ENCODE peak calls at places on chromosomes 5 and 9, in four cellular contexts. V is SW480; U is activated T-cell treated with anti-CD3 and anti-CD28 coated beads, Interleukin-2, amount 50 U/mL, for 72 hours; Q is neural crest cell. T is an unnamed sample.

GRCh38 chr5:1300581-1301083 is 5.8 kb upstream of the TERT start:
- DNase-seq in V (no peak), U (no peak), Q (no peak), T (no peak)

GRCh38 chr9:8019636-8020035 is 220.1 kb upstream of the DMAC1 start:
- DNase-seq in V (no peak), U (no peak), Q (no peak), T (no peak)

GRCh38 chr9:21357479-21358290 is 7.0 kb upstream of the IFNA6 start:
- DNase-seq in V (no peak), U (peak), Q (no peak), T (no peak)

GRCh38 chr5:148776780-148777179 is 49.6 kb upstream of the ADRB2 start:
- DNase-seq in V (peak), U (no peak), Q (no peak), T (no peak)

GRCh38 chr5:31291323-31291854 is 97.9 kb downstream of the CDH6 start:
- DNase-seq in V (no peak), U (no peak), Q (no peak), T (no peak)

GRCh38 chr5:111738118-111738517 is 18.9 kb downstream of the NREP start:
- DNase-seq in V (no peak), U (no peak), Q (no peak), T (no peak)

GRCh38 chr5:126471875-126472537 is 48.8 kb downstream of the GRAMD2B start:
- DNase-seq in V (no peak), U (no peak), Q (no peak), T (no peak)

GRCh38 chr5:89697581-89697980 is 712.0 kb downstream of the CETN3 start:
- DNase-seq in V (no peak), U (no peak), Q (no peak), T (no peak)

GRCh38 chr5:140633081-140633471 is at the start of gene CD14:
- DNase-seq in V (peak), U (no peak), Q (no peak), T (no peak)